ENCODE peak calls at places on chromosomes 12 and 14, in eight cellular contexts. E is A549, L is endothelial cell of umbilical vein, O is K562, U is heart left ventricle, D is suprapubic skin, C is right lobe of liver, I is uterus. W is an unnamed sample.

GRCh38 chr12:120257041-120257821 is 8.3 kb downstream of the PXN start:
- DNase-seq in L (peak; percentile 98), E (no peak), O (no peak), C (no peak), U (peak; percentile 76), D (no peak), I (peak; percentile 78), W (peak; percentile 72)

GRCh38 chr14:99004112-99004511 is 267.9 kb downstream of the BCL11B start:
- DNase-seq in O (no peak), E (no peak), L (no peak), U (no peak), I (no peak), D (no peak), C (no peak), W (no peak)

GRCh38 chr14:74574706-74575105 is 37.3 kb downstream of the LTBP2 start:
- DNase-seq in L (no peak), I (no peak), E (no peak), D (no peak), C (peak; percentile 2), U (no peak), O (no peak), W (no peak)

GRCh38 chr12:122944588-122944987 is 21.7 kb downstream of the ABCB9 start:
- DNase-seq in L (no peak), U (no peak), C (no peak), D (no peak), E (no peak), I (no peak), O (no peak), W (peak; percentile 77)

GRCh38 chr14:100131181-100131580 is 28.3 kb downstream of the DEGS2 start:
- DNase-seq in L (no peak), C (no peak), E (no peak), I (no peak), U (no peak), O (no peak), D (no peak), W (peak; percentile 63)

GRCh38 chr12:13962699-13963098 is 18.7 kb downstream of the GRIN2B start:
- DNase-seq in I (no peak), E (peak; percentile 20), D (no peak), O (peak; percentile 19), C (no peak), L (no peak), U (no peak), W (no peak)

GRCh38 chr12:89960011-89960507 is 251.4 kb upstream of the ATP2B1 start:
- DNase-seq in E (no peak), U (no peak), D (no peak), L (peak; percentile 8), C (no peak), I (no peak), O (no peak), W (no peak)

GRCh38 chr14:47264842-47265241 is 410.6 kb downstream of the MDGA2 start:
- DNase-seq in E (no peak), I (no peak), L (no peak), C (no peak), U (no peak), O (no peak), D (no peak), W (no peak)

GRCh38 chr12:93202688-93203087 is 175.0 kb upstream of the NUDT4 start:
- DNase-seq in I (no peak), L (no peak), U (no peak), D (no peak), E (no peak), O (no peak), C (no peak), W (no peak)

GRCh38 chr14:102075155-102075554 is 11.7 kb downstream of the HSP90AA1 start:
- DNase-seq in D (no peak), U (no peak), O (no peak), I (no peak), E (no peak), C (peak; percentile 6), L (no peak), W (no peak)

GRCh38 chr12:68042212-68042699 is 53.0 kb downstream of the IFNG-AS1 start:
- DNase-seq in U (no peak), O (no peak), E (no peak), L (no peak), C (no peak), I (no peak), D (no peak), W (no peak)

GRCh38 chr12:92769124-92769901 is 66.5 kb downstream of the PLEKHG7 start:
- DNase-seq in I (no peak), D (no peak), O (no peak), C (no peak), E (no peak), L (peak; percentile 91), U (no peak), W (no peak)

DNA sequence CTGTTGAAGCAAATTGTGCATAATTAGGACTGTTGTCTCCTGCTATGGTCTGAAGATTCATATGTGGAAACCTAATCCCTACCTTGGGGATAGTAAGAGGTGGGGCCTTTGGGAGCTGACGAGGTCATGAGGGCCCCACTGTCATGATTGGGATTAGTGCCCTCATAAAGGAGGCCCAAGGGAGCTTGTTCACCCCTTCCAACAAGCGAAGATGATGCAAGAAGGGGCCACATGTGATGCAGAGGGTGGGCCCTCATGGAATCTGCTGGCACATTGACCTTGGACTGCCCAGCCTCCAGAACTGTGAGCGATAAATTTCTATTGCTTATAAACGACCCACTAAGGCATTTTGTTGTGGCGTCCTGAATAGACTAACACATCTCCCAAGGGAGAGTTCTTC is 95.3 kb downstream of the AACS start:
- DNase-seq in L (no peak), D (no peak), U (no peak), O (no peak), I (no peak), C (no peak), E (no peak), W (no peak)
- TF ChIP-seq POLR2A in L (no peak), D (no peak), U (no peak), O (no peak), I (no peak), C (no peak), E (no peak), W (no peak)

GRCh38 chr12:2008677-2009076 is 4.4 kb upstream of the DCP1B start:
- DNase-seq in O (no peak), C (no peak), U (no peak), L (no peak), E (no peak), D (no peak), I (no peak), W (no peak)
- H3K27ac ChIP-seq in O (no peak overlapping the region), C (no peak overlapping the region), U (no peak overlapping the region), L (no peak overlapping the region), E (no peak overlapping the region), D (no peak overlapping the region), I (peak overlapping the region; percentile 62), W (no peak overlapping the region)

GRCh38 chr12:105083041-105083440 is 1.2 kb downstream of the ALDH1L2 start:
- DNase-seq in C (no peak), I (no peak), U (no peak), O (no peak), D (no peak), E (no peak), L (no peak), W (peak; percentile 22)
- H3K4me3 ChIP-seq in C (no peak overlapping the region), I (no peak overlapping the region), U (peak overlapping the region; percentile 58), O (peak overlapping the region; percentile 57), D (peak overlapping the region; percentile 59), E (peak overlapping the region; percentile 64), L (no peak overlapping the region), W (peak overlapping the region; percentile 80)

GRCh38 chr12:12582193-12582881 is 19.7 kb upstream of the DUSP16 start:
- DNase-seq in C (no peak), O (no peak), U (no peak), I (no peak), L (no peak), D (no peak), E (no peak), W (no peak)

GRCh38 chr12:12585115-12585862 is 22.6 kb upstream of the DUSP16 start:
- DNase-seq in O (no peak), C (no peak), L (peak; percentile 31), E (no peak), D (no peak), I (no peak), U (no peak), W (no peak)

GRCh38 chr12:12586879-12587675 is 24.4 kb upstream of the DUSP16 start:
- DNase-seq in I (no peak), L (no peak), U (no peak), C (no peak), E (no peak), D (no peak), O (no peak), W (no peak)

GRCh38 chr12:12583510-12583909 is 20.8 kb upstream of the DUSP16 start:
- DNase-seq in O (no peak), U (no peak), C (no peak), D (no peak), L (no peak), I (no peak), E (no peak), W (no peak)

GRCh38 chr12:12582895-12583303 is 20.2 kb upstream of the DUSP16 start:
- DNase-seq in L (no peak), D (no peak), E (peak; percentile 79), I (no peak), C (no peak), U (no peak), O (no peak), W (no peak)
- TF ChIP-seq POLR2A in L (no peak), D (no peak), E (no peak), I (no peak), C (no peak), U (no peak), O (no peak), W (no peak)